ENCODE peak calls at places on chromosomes 3 and 15, in nine cellular contexts. Y is AG04450, C is GM12865, G is A673, T is colonic mucosa, X is right atrium auricular region, Q is psoas muscle, Z is kidney, M is neural crest cell. S is an unnamed sample.

GRCh38 chr3:57079221-57079831 is 18.9 kb downstream of the SPATA12 start:
- DNase-seq in G (peak), Z (peak), M (peak), Q (peak), X (no peak), C (no peak), T (peak), Y (no peak), S (peak)

GRCh38 chr3:66450389-66451022 is 50.3 kb downstream of the LRIG1 start:
- DNase-seq in Z (no peak), G (peak), Y (no peak), M (no peak), X (no peak), C (no peak), T (peak), Q (peak), S (no peak)

GRCh38 chr3:39531681-39532080 is 64.2 kb downstream of the MOBP start:
- DNase-seq in T (no peak), Z (no peak), G (no peak), X (no peak), Y (no peak), M (no peak), C (no peak), Q (no peak), S (no peak)

GRCh38 chr3:109643590-109643989 is 306.2 kb upstream of the DPPA4 start:
- DNase-seq in C (no peak), X (no peak), M (no peak), G (no peak), Q (no peak), T (no peak), Z (no peak), Y (no peak), S (no peak)

GRCh38 chr15:64844576-64845140 is 2.9 kb downstream of the PLEKHO2 start:
- DNase-seq in X (no peak), T (no peak), Z (peak), Q (no peak), G (no peak), C (peak), M (no peak), Y (no peak), S (no peak)

GRCh38 chr15:38085931-38086562 is 151.6 kb downstream of the TMCO5A start:
- DNase-seq in Z (no peak), X (no peak), T (no peak), C (peak), Q (no peak), G (no peak), Y (peak), M (no peak), S (no peak)

GRCh38 chr3:41111011-41111410 is 88.3 kb upstream of the CTNNB1 start:
- DNase-seq in G (no peak), Y (no peak), Z (no peak), M (no peak), Q (no peak), C (peak), X (no peak), T (no peak), S (no peak)

GRCh38 chr3:118987466-118987865 is 47.2 kb downstream of the IGSF11 start:
- DNase-seq in C (no peak), G (peak), Q (no peak), X (peak), M (no peak), Z (no peak), Y (no peak), T (peak), S (no peak)

GRCh38 chr3:17655743-17656142 is 86.7 kb downstream of the TBC1D5 start:
- DNase-seq in G (no peak), Q (no peak), T (no peak), M (no peak), C (peak), X (no peak), Z (no peak), Y (no peak), S (no peak)

GRCh38 chr15:59691194-59691805 is 2.2 kb upstream of the BNIP2 start:
- DNase-seq in Q (no peak), Y (no peak), Z (no peak), X (no peak), M (peak), G (peak), C (peak), T (peak), S (peak)

GRCh38 chr3:187967982-187968381 is 186.0 kb upstream of the LPP start:
- DNase-seq in M (no peak), G (peak), X (no peak), T (no peak), Q (no peak), Z (no peak), C (no peak), Y (no peak), S (no peak)

GRCh38 chr3:82973810-82974209 is 1212.4 kb upstream of the GBE1 start:
- DNase-seq in M (no peak), Z (no peak), T (no peak), Y (no peak), X (no peak), G (no peak), Q (no peak), C (no peak), S (no peak)

GRCh38 chr15:87500240-87500639 is 756.3 kb downstream of the NTRK3 start:
- DNase-seq in T (no peak), Q (no peak), G (no peak), Z (peak), X (no peak), M (no peak), C (no peak), Y (no peak), S (peak)

GRCh38 chr15:43376017-43376705 is 5.3 kb downstream of the TUBGCP4 start:
- DNase-seq in Q (no peak), C (peak), M (peak), Y (no peak), G (peak), Z (no peak), T (peak), X (no peak), S (peak)

GRCh38 chr3:29901097-29901496 is 620.2 kb downstream of the RBMS3 start:
- DNase-seq in Z (no peak), T (no peak), G (no peak), Q (no peak), M (no peak), X (no peak), C (no peak), Y (no peak), S (no peak)

GRCh38 chr15:38818156-38818745 is 253.6 kb upstream of the RASGRP1 start:
- DNase-seq in C (no peak), X (no peak), T (no peak), Y (no peak), Q (no peak), M (no peak), Z (no peak), G (no peak), S (peak)

GRCh38 chr3:19348929-19349564 is 200.7 kb downstream of the KCNH8 start:
- DNase-seq in Y (no peak), G (peak), Q (no peak), T (peak), Z (no peak), X (no peak), C (peak), M (no peak), S (peak)

GRCh38 chr3:124774305-124774673 is 44.0 kb downstream of the UMPS start:
- DNase-seq in G (peak), T (no peak), X (no peak), C (no peak), M (no peak), Q (peak), Z (peak), Y (peak), S (peak)

GRCh38 chr3:194168994-194169393 is 33.0 kb downstream of the HES1 start:
- DNase-seq in M (no peak), C (no peak), Q (no peak), T (no peak), X (no peak), G (no peak), Z (no peak), Y (no peak), S (no peak)

GRCh38 chr3:152255290-152255689 is 13.4 kb upstream of the MBNL1 start:
- DNase-seq in G (no peak), T (no peak), Q (no peak), X (no peak), Z (no peak), M (no peak), Y (no peak), C (no peak), S (no peak)

GRCh38 chr3:21484323-21485154 is 266.5 kb downstream of the ZNF385D start:
- DNase-seq in Z (no peak), Y (peak), T (peak), X (peak), M (peak), C (peak), G (peak), Q (peak), S (peak)

DNA sequence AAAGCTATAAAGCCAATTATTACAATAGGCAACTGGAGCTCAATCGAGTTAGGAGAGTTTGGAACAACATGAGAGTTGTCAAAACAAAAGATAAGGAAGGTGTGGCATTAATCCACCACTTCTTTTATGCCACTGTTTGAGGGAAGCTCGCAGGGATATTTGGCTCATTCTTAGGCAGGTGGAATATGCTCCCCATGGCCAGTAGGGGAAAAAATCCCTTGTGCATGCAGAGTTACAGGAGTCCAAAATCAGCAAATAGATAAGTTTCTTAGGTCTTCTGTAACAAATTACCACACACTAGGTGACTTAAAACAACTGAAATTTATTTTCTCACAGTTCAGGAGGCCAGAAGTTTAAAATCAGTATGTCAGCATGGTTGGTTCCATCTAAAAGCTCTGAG is 135.4 kb upstream of the SYNPR start:
- DNase-seq in T (no peak), G (no peak), X (no peak), Z (no peak), C (no peak), M (no peak), Q (no peak), Y (no peak), S (no peak)
- TF ChIP-seq CTCF in T (no peak), G (peak), X (no peak), Z (no peak), C (no peak), M (peak), Q (no peak), Y (no peak), S (peak)

GRCh38 chr15:20340331-20340811 is 201.2 kb downstream of the GOLGA6L6 start:
- DNase-seq in C (peak), G (no peak), T (no peak), Y (no peak), X (peak), M (peak), Z (peak), Q (peak), S (no peak)
- TF ChIP-seq CTCF in C (no peak), G (no peak), T (no peak), Y (no peak), X (no peak), M (no peak), Z (no peak), Q (no peak), S (no peak)

DNA sequence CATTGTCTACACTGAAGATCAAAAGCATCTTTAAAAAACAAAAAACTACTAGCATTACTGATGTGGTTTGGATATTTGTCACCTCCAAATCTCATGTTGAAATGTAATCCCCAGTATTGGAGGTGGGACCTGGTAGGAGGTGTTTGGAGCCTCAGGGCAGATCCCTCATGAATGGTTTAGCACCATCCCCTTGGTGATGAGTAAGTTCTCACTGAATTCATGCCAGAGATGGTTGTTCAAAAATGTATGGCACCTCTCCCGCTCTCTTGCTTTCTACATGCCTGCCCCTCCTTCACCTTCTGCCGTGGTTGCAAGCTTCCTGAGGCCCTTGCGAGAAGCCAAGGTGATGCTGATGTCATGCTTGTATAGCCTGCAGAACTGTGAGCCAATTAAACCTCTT is 136.6 kb upstream of the FHIT start:
- DNase-seq in C (no peak), Q (no peak), G (no peak), Z (no peak), M (no peak), Y (no peak), X (no peak), T (no peak), S (no peak)
- TF ChIP-seq CTCF in C (no peak), Q (no peak), G (no peak), Z (no peak), M (no peak), Y (no peak), X (no peak), T (no peak), S (no peak)

DNA sequence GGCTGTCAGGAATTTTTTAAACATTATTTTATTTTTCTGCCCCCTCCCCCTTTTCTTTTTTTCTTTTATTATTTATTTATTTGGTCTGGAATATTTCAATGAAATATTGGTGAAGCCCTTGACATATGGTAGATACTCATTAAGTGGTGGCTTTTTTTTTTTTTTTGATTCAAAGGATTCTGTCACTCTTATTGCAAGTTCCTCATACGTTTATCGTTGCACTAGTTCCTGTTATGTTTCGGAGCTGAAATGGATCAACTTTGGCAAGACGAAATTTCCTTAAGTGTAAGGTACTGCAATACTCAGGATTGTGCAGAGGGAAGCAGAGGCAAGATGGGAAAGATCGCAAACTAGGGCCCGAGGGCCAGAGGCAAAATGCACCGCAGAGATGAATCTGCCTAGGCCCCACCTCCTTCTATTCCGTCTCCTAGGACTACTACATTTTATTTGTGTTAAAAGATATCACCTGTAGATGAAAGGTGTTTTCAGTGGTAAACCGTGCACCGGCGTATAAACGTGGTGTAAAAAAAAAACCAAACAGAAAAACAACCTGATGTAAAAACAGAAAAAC is 402 bp downstream of the RNU6-1 start:
- DNase-seq in X (no peak), Y (no peak), G (peak), Z (no peak), Q (no peak), M (no peak), T (peak), C (no peak), S (no peak)
- TF ChIP-seq CTCF in X (no peak), Y (no peak), G (no peak), Z (no peak), Q (no peak), M (no peak), T (no peak), C (no peak), S (no peak)

S was measured in GM23338.